ENCODE peak calls at places on chromosome 19, in five cellular contexts. J is neuronal stem cell, L is H9, R is H1, K is trophoblast cell. S is an unnamed sample.

GRCh38 chr19:44869728-44870470 is 21.2 kb upstream of the TOMM40 start:
- DNase-seq in L (no peak), J (no peak), R (no peak), K (no peak), S (peak)

GRCh38 chr19:36819130-36819630 is 19.0 kb downstream of the ZNF790 start:
- DNase-seq in L (no peak), J (no peak), K (no peak), R (no peak), S (peak)

GRCh38 chr19:55877211-55877610 is 40.9 kb downstream of the NLRP4 start:
- DNase-seq in K (no peak), R (no peak), L (no peak), J (no peak), S (no peak)

GRCh38 chr19:37332839-37333238 is 38.1 kb upstream of the ZNF527 start:
- DNase-seq in J (no peak), R (no peak), K (no peak), L (no peak), S (no peak)

GRCh38 chr19:17304386-17305047 is 1.2 kb upstream of the MRPL34 start:
- DNase-seq in L (no peak), R (no peak), J (no peak), K (no peak), S (no peak)

GRCh38 chr19:55258476-55258827 is 365 bp downstream of the PPP6R1 start:
- DNase-seq in R (no peak), L (no peak), J (no peak), K (no peak), S (peak)

GRCh38 chr19:36771275-36772231 is 1.1 kb downstream of the ZNF850 start:
- DNase-seq in J (peak), R (peak), K (peak), L (peak), S (peak)

GRCh38 chr19:36152886-36153525 is 759 bp upstream of the COX7A1 start:
- DNase-seq in J (no peak), K (no peak), L (no peak), R (no peak), S (no peak)

GRCh38 chr19:21143846-21144245 is 2.0 kb downstream of the ZNF431 start:
- DNase-seq in J (no peak), R (no peak), L (no peak), K (peak), S (peak)

GRCh38 chr19:35352177-35352447 is 4.4 kb downstream of the FFAR1 start:
- DNase-seq in K (no peak), L (no peak), J (no peak), R (no peak), S (no peak)

GRCh38 chr19:55229789-55230182 is 1.2 kb upstream of the TMEM86B start:
- DNase-seq in J (no peak), R (no peak), L (no peak), K (no peak), S (no peak)

GRCh38 chr19:50720921-50721291 is 1.3 kb upstream of the SHANK1 start:
- DNase-seq in L (no peak), K (no peak), J (no peak), R (peak), S (peak)

GRCh38 chr19:5971714-5972354 is 6.1 kb downstream of the RANBP3 start:
- DNase-seq in L (no peak), K (no peak), R (no peak), J (no peak), S (no peak)

GRCh38 chr19:8363803-8364771 is at the start of gene ANGPTL4:
- DNase-seq in K (peak), J (peak), L (peak), R (peak), S (peak)

GRCh38 chr19:30228726-30229523 is 143.3 kb upstream of the ZNF536 start:
- DNase-seq in L (no peak), R (peak), J (no peak), K (no peak), S (no peak)

GRCh38 chr19:42301646-42302204 is at the start of gene PRR19:
- DNase-seq in K (peak), J (no peak), L (no peak), R (no peak), S (no peak)

GRCh38 chr19:18649371-18650047 is 12.7 kb downstream of the KLHL26 start:
- DNase-seq in L (peak), J (no peak), R (no peak), K (no peak), S (peak)

GRCh38 chr19:46875234-46875633 is 14.4 kb downstream of the ARHGAP35 start:
- DNase-seq in K (no peak), R (no peak), L (no peak), J (no peak), S (no peak)

GRCh38 chr19:58479736-58480480 is 3.8 kb downstream of the ZNF446 start:
- DNase-seq in J (no peak), K (no peak), L (peak), R (no peak), S (no peak)

GRCh38 chr19:40607311-40607871 is 6.2 kb downstream of the LTBP4 start:
- DNase-seq in K (no peak), L (peak), R (no peak), J (no peak), S (no peak)

GRCh38 chr19:17607936-17608335 is 52.5 kb downstream of the COLGALT1 start:
- DNase-seq in R (no peak), L (no peak), J (no peak), K (no peak), S (no peak)

GRCh38 chr19:42197375-42197817 is 20.1 kb downstream of the DEDD2 start:
- DNase-seq in K (no peak), R (no peak), J (no peak), L (peak), S (no peak)

GRCh38 chr19:35637165-35637564 is 4.4 kb upstream of the ETV2 start:
- DNase-seq in K (no peak), R (no peak), J (no peak), L (no peak), S (no peak)

GRCh38 chr19:45769054-45769782 is at the start of gene SIX5:
- DNase-seq in L (peak), R (peak), J (peak), K (peak), S (peak)

GRCh38 chr19:57002195-57002601 is 117.6 kb upstream of the USP29 start:
- DNase-seq in L (no peak), J (no peak), R (no peak), K (no peak), S (no peak)

GRCh38 chr19:12331211-12331941 is 2.1 kb downstream of the ZNF563 start:
- DNase-seq in L (no peak), R (no peak), K (no peak), J (no peak), S (no peak)

GRCh38 chr19:2555422-2556220 is 79.7 kb downstream of the GADD45B start:
- DNase-seq in K (no peak), J (no peak), R (no peak), L (no peak), S (no peak)

DNA sequence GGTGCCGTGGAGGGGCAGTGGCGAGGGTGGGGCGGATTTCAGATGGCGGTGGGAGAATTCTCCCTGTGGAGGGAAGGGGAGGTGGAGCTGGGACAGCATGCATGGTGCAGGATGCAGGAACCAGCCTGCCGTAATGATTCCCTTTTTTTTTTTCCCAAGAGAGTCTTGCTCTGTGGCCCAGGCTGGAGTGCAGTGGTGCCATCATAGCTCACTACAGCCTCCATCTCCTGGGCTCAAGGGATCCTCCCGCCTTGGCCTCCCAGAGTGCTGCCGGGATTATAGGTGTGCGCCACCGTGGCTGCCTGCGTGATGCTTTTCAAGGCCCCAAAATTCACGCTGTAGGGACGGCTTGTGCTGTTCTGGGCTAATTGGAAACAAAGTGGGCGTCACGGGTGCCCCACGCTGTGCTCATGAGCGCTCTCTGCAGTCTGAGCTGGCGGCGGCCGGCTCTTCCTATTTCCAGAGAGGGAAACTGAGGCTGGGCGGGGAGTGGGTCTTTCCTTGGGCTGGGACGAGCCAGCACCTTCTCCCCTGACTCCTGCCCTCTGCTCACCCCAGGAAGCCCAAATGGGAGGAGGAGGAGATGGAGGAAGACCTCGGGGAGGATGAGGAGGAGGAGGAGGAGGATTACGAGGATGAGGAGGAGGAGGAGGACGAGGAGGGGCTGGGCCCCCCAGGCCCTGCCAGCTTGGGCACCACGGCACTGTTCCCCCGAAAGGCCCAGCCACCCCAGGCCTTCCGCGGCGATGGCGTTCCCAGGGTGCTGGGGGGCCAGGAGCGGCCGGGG is 6.2 kb downstream of the ARID3A start:
- DNase-seq in L (no peak), J (no peak), K (no peak), R (no peak), S (peak)
- H2BK12ac ChIP-seq in L (no peak), J (peak), K (peak), R (no peak), S (peak)

GRCh38 chr19:4676955-4677731 is 7.0 kb upstream of the MYDGF start:
- DNase-seq in K (peak), R (peak), J (no peak), L (peak), S (peak)

GRCh38 chr19:4678881-4679379 is 8.8 kb upstream of the MYDGF start:
- DNase-seq in L (peak), R (peak), J (no peak), K (no peak), S (peak)

GRCh38 chr19:4673216-4673615 is 3.1 kb upstream of the MYDGF start:
- DNase-seq in R (no peak), L (no peak), K (no peak), J (no peak), S (no peak)

GRCh38 chr19:4673726-4674125 is 3.6 kb upstream of the MYDGF start:
- DNase-seq in R (no peak), J (no peak), K (no peak), L (no peak), S (no peak)

GRCh38 chr19:4675346-4675745 is 5.2 kb upstream of the MYDGF start:
- DNase-seq in J (no peak), K (no peak), R (no peak), L (no peak), S (no peak)
- H2BK12ac ChIP-seq in J (no peak), K (no peak), R (no peak), L (no peak), S (no peak)

GRCh38 chr19:38956264-38956663 is 19.3 kb downstream of the FBXO17 start:
- DNase-seq in L (no peak), K (no peak), R (no peak), J (no peak), S (no peak)

GRCh38 chr19:38949580-38950367 is 19.0 kb downstream of the MRPS12 start:
- DNase-seq in R (peak), K (peak), J (peak), L (peak), S (peak)

GRCh38 chr19:38951187-38951586 is 20.4 kb downstream of the MRPS12 start:
- DNase-seq in L (no peak), R (no peak), K (no peak), J (no peak), S (no peak)

GRCh38 chr19:38952395-38953165 is 21.8 kb downstream of the MRPS12 start:
- DNase-seq in R (peak), J (no peak), L (peak), K (peak), S (peak)

DNA sequence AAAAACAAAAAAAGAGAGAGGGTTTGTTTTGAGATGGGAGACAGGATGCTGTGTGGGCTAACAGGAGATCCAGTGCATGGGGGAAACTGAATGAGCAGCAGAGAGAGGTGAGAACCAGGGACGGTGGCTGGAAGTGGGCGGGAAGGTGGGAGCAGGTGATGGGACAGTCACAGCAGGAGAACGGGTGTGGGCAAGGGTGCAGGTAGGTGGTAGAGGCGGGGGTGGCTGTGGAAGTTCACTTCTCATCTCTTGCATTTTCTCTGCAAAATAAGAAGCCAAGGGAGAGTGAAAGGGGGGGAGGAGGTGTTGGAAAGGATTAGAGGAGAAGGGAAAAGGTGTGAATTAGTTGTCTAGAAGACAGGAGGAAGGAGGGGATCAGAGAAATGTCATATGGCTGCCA is 21.9 kb downstream of the FBXO17 start:
- DNase-seq in J (no peak), L (no peak), R (no peak), K (no peak), S (no peak)
- H2BK12ac ChIP-seq in J (no peak), L (no peak), R (no peak), K (no peak), S (no peak)

GRCh38 chr19:3692141-3693029 is 7.9 kb downstream of the PIP5K1C start:
- DNase-seq in J (no peak), R (peak), L (no peak), K (no peak), S (no peak)

GRCh38 chr19:3691372-3691716 is 8.9 kb downstream of the PIP5K1C start:
- DNase-seq in K (no peak), J (no peak), L (no peak), R (no peak), S (no peak)

GRCh38 chr19:3690551-3691371 is 9.5 kb downstream of the PIP5K1C start:
- DNase-seq in J (no peak), K (no peak), L (no peak), R (no peak), S (no peak)

GRCh38 chr19:3693030-3693925 is 7.0 kb downstream of the PIP5K1C start:
- DNase-seq in J (no peak), K (no peak), L (no peak), R (no peak), S (no peak)

DNA sequence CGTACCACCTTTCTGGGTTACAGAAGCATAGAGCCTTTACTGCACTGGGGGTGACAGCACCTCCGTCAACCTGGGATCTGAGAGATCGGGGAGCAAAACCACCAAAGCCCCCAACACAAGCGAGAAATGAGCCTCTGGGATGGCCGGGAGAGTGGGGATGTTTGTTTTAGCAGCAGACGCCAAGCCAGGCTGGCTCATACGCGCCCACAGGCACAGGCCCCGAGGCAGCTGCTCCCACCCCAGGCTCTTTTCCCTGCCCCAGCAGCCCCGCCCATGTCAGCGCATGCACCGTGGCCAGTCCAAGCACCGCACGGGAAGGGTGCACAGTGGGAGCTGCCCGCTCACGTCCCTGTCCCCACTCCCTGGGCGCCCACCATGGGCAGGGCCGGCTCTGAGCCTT is 8.5 kb downstream of the PIP5K1C start:
- DNase-seq in L (no peak), K (no peak), R (no peak), J (no peak), S (no peak)
- H2BK12ac ChIP-seq in L (no peak), K (no peak), R (no peak), J (no peak), S (no peak)

DNA sequence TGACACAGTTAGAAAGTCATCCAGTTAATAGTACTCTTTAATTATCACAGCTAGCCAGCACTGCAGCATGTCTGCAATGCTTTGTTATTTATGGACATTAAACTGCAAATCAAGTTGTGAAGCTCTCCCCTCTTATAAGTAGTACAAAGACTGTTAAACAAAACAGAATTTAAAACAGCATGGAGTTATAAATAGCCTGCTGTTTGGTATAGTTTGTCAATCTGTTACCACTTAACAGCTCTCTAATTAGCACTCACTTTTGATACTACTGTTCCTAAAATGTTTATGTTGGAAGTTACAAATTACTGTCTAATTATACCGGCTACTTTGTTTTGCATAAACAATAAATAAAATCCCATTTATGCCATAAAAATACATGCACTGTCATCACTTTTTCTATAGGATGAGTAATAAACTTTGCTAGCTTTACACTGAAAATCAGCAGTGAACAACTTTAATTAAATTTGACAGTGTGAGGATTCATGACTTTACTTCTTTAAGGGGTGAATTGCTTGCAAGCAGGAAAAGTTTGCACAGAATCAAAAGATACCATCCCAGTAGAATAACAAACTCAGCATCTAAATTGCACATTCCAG is 853.0 kb downstream of the UQCRFS1 start:
- DNase-seq in L (no peak), R (no peak), K (no peak), J (no peak), S (no peak)
- H2BK12ac ChIP-seq in L (no peak), R (no peak), K (no peak), J (no peak), S (no peak)

DNA sequence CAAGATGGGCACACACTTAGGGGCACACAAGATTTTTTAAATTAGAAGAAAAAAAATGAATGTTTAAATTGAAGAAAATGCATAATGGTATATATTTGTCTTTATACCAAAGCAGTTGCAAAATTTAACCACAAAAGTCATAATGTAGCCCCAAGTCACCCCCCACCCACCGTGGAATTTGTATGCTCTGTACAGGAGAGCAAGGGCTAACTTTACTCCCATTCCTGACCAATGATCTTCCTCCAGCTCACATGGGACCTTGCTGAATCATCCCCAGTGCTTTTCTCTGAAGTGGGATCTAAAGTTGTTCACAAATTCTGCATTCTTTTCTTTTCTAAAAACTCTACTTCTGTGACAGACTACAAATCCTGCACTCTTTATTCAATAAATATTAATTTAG is 597.0 kb downstream of the UQCRFS1 start:
- DNase-seq in R (no peak), J (no peak), K (no peak), L (no peak), S (no peak)
- H2BK12ac ChIP-seq in R (no peak), J (no peak), K (no peak), L (no peak), S (no peak)

DNA sequence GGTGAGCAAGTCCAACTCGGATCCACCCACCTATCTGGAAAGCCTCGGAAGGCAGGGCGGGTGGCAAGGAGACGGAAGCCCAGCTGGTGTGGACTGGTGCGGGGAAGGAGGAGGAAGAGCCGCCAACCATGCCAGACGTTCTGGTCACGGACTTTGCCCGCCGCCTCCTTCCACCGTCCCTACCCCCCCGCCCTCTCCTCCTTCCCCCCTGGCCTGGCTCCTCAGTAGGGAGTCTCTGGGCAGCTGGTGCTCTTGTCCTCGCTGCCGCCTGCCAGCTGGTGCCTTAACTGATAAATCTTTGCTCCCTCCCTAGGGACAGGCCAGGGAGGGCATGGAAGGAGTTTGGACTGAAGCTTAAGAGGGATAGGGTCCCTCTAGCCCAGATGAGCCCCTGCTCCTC is 4.8 kb downstream of the SYNGR4 start:
- DNase-seq in R (no peak), L (no peak), K (no peak), J (no peak), S (no peak)
- H2BK12ac ChIP-seq in R (no peak), L (no peak), K (no peak), J (no peak), S (no peak)

DNA sequence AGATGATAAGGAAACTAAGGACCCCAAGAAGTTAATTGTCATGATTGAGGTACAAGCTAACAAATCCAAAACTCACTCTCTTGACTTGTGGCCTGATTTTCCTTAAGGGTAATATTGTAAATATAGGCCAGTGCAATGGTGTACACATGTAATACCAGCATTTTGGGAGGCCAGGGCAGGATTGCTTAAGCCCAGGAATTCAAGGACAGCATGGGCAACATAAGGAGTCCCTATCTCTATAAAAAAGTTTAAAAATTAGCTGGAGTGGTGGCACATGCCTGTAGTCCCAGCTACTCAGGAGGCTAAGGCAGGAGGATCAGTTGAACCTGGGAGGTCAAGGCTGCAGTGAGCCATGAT is 28.7 kb upstream of the GARRE1 start:
- DNase-seq in R (no peak), L (no peak), J (no peak), K (peak), S (no peak)
- H2BK12ac ChIP-seq in R (no peak), L (no peak), J (no peak), K (no peak), S (no peak)

GRCh38 chr19:51926426-51926783 is 867 bp upstream of the ZNF613 start:
- DNase-seq in K (no peak), L (no peak), J (no peak), R (no peak), S (no peak)
- H2BK12ac ChIP-seq in K (no peak), L (no peak), J (no peak), R (no peak), S (no peak)

S was measured in mesenchymal stem cell.